ENCODE peak calls at places on chromosomes 13 and 19, in five cellular contexts. H is HepG2, F is mammary epithelial cell, R is neural progenitor cell, N is IMR-90. G is an unnamed sample.

GRCh38 chr13:59677966-59678814 is 485.5 kb downstream of the DIAPH3 start:
- DNase-seq in H (peak; percentile 42), F (peak; percentile 25), R (peak; percentile 65), N (peak; percentile 72), G (no peak)

GRCh38 chr13:41548031-41548430 is 90.7 kb downstream of the RGCC start:
- DNase-seq in H (no peak), F (no peak), R (no peak), N (no peak), G (no peak)

GRCh38 chr13:62294210-62294609 is 878.6 kb upstream of the PCDH20 start:
- DNase-seq in H (no peak), F (no peak), R (no peak), N (peak; percentile 18), G (no peak)

GRCh38 chr13:84126671-84127171 is 244.4 kb upstream of the SLITRK1 start:
- DNase-seq in H (no peak), F (no peak), R (no peak), N (no peak), G (no peak)

GRCh38 chr13:50131998-50132936 is 117.0 kb downstream of the KCNRG start:
- DNase-seq in H (no peak), F (no peak), R (peak; percentile 75), N (no peak), G (no peak)

GRCh38 chr13:113951246-113951999 is 22.5 kb downstream of the C13orf46 start:
- DNase-seq in H (peak; percentile 23), F (peak; percentile 68), R (peak; percentile 70), N (peak; percentile 45), G (peak; percentile 27)

GRCh38 chr19:18193388-18194207 is 580 bp downstream of the MPV17L2 start:
- DNase-seq in H (no peak), F (no peak), R (peak; percentile 45), N (no peak), G (no peak)

GRCh38 chr19:34778342-34778741 is 5.3 kb upstream of the ZNF599 start:
- DNase-seq in H (no peak), F (no peak), R (no peak), N (no peak), G (no peak)

GRCh38 chr13:75961911-75962310 is 325.8 kb downstream of the LMO7 start:
- DNase-seq in H (no peak), F (no peak), R (no peak), N (no peak), G (no peak)

GRCh38 chr19:4914736-4915501 is 5.6 kb downstream of the UHRF1 start:
- DNase-seq in H (no peak), F (peak; percentile 93), R (no peak), N (peak; percentile 69), G (no peak)

GRCh38 chr19:31535691-31536460 is 186.6 kb upstream of the TSHZ3 start:
- DNase-seq in H (no peak), F (no peak), R (no peak), N (no peak), G (no peak)

GRCh38 chr19:45920458-45920857 is 5.9 kb upstream of the NANOS2 start:
- DNase-seq in H (no peak), F (no peak), R (no peak), N (no peak), G (no peak)

GRCh38 chr19:1063030-1063908 is 3.7 kb upstream of the ARHGAP45 start:
- DNase-seq in H (no peak), F (no peak), R (no peak), N (no peak), G (peak; percentile 67)

GRCh38 chr13:34351134-34351533 is 533.2 kb downstream of the RFC3 start:
- DNase-seq in H (no peak), F (no peak), R (no peak), N (no peak), G (no peak)

GRCh38 chr13:113786262-113786841 is 27.3 kb downstream of the TMEM255B start:
- DNase-seq in H (no peak), F (no peak), R (no peak), N (peak; percentile 76), G (no peak)

GRCh38 chr19:56477429-56478338 is 539 bp upstream of the ZNF667 start:
- DNase-seq in H (no peak), F (peak; percentile 94), R (peak; percentile 90), N (peak; percentile 91), G (peak; percentile 39)

GRCh38 chr13:105914637-105915036 is 620.8 kb downstream of the EFNB2 start:
- DNase-seq in H (no peak), F (peak; percentile 11), R (no peak), N (peak; percentile 95), G (no peak)

GRCh38 chr19:49894879-49895565 is 1.7 kb downstream of the IL4I1 start:
- DNase-seq in H (no peak), F (no peak), R (no peak), N (no peak), G (no peak)

GRCh38 chr13:33217256-33217655 is 68.3 kb downstream of the STARD13 start:
- DNase-seq in H (no peak), F (no peak), R (no peak), N (no peak), G (no peak)

GRCh38 chr19:46069841-46070341 is 29.1 kb upstream of the IGFL4 start:
- DNase-seq in H (peak; percentile 42), F (peak; percentile 93), R (no peak), N (peak; percentile 93), G (no peak)

GRCh38 chr13:113598481-113598880 is 13.9 kb downstream of the TFDP1 start:
- DNase-seq in H (no peak), F (no peak), R (no peak), N (no peak), G (no peak)

GRCh38 chr19:43667524-43668405 is 2.2 kb downstream of the PLAUR start:
- DNase-seq in H (no peak), F (no peak), R (peak; percentile 16), N (peak; percentile 20), G (peak; percentile 47)

GRCh38 chr13:73767747-73768315 is 366.4 kb downstream of the KLF12 start:
- DNase-seq in H (peak; percentile 9), F (no peak), R (peak; percentile 50), N (no peak), G (no peak)

GRCh38 chr13:79387853-79388252 is 18.2 kb downstream of the RBM26 start:
- DNase-seq in H (no peak), F (no peak), R (no peak), N (no peak), G (no peak)

GRCh38 chr19:38265213-38265861 is 964 bp downstream of the SPINT2 start:
- DNase-seq in H (no peak), F (peak; percentile 58), R (no peak), N (no peak), G (no peak)

GRCh38 chr19:55117063-55117635 is 288 bp downstream of the PPP1R12C start:
- DNase-seq in H (no peak), F (no peak), R (no peak), N (no peak), G (no peak)

GRCh38 chr19:45643927-45644771 is 5.0 kb upstream of the EML2 start:
- DNase-seq in H (no peak), F (no peak), R (no peak), N (no peak), G (no peak)

GRCh38 chr19:45396389-45397260 is 8.2 kb downstream of the PPP1R13L start:
- DNase-seq in H (no peak), F (no peak), R (no peak), N (no peak), G (peak; percentile 69)

GRCh38 chr19:13207237-13208130 is 57.3 kb downstream of the IER2 start:
- DNase-seq in H (no peak), F (no peak), R (peak; percentile 45), N (no peak), G (no peak)

GRCh38 chr19:39254539-39255345 is 6.1 kb upstream of the IFNL4 start:
- DNase-seq in H (no peak), F (no peak), R (no peak), N (no peak), G (no peak)

GRCh38 chr13:58906329-58907007 is 1257.3 kb downstream of the DIAPH3 start:
- DNase-seq in H (no peak), F (no peak), R (no peak), N (no peak), G (no peak)

GRCh38 chr19:8571006-8571411 is 6.2 kb downstream of the MYO1F start:
- DNase-seq in H (peak; percentile 34), F (no peak), R (no peak), N (peak; percentile 68), G (no peak)

GRCh38 chr19:39320948-39321831 is 527 bp upstream of the LRFN1 start:
- DNase-seq in H (no peak), F (no peak), R (no peak), N (no peak), G (no peak)

GRCh38 chr13:45296259-45296658 is 44.7 kb downstream of the TPT1 start:
- DNase-seq in H (no peak), F (no peak), R (no peak), N (peak; percentile 37), G (no peak)
- H3K4me2 ChIP-seq in H (no peak overlapping the region), F (no peak overlapping the region), R (no peak overlapping the region), N (no peak overlapping the region), G (no peak overlapping the region)

GRCh38 chr13:27789495-27790303 is 2.6 kb upstream of the GSX1 start:
- DNase-seq in H (peak; percentile 20), F (no peak), R (peak; percentile 70), N (no peak), G (peak; percentile 63)
- H3K4me2 ChIP-seq in H (peak overlapping the region; percentile 79), F (no peak overlapping the region), R (peak overlapping the region; percentile 82), N (no peak overlapping the region), G (peak overlapping the region; percentile 65)

GRCh38 chr13:98648676-98649075 is 71.8 kb upstream of the STK24 start:
- DNase-seq in H (no peak), F (no peak), R (no peak), N (no peak), G (no peak)

GRCh38 chr13:98650376-98651107 is 73.6 kb upstream of the STK24 start:
- DNase-seq in H (no peak), F (no peak), R (no peak), N (no peak), G (no peak)

GRCh38 chr13:98648141-98648540 is 71.2 kb upstream of the STK24 start:
- DNase-seq in H (peak; percentile 27), F (no peak), R (no peak), N (no peak), G (no peak)

GRCh38 chr13:98651716-98652115 is 74.8 kb upstream of the STK24 start:
- DNase-seq in H (no peak), F (no peak), R (no peak), N (no peak), G (no peak)

GRCh38 chr13:98649861-98650260 is 73.0 kb upstream of the STK24 start:
- DNase-seq in H (no peak), F (no peak), R (no peak), N (no peak), G (no peak)
- H3K4me2 ChIP-seq in H (no peak overlapping the region), F (no peak overlapping the region), R (no peak overlapping the region), N (no peak overlapping the region), G (no peak overlapping the region)

DNA sequence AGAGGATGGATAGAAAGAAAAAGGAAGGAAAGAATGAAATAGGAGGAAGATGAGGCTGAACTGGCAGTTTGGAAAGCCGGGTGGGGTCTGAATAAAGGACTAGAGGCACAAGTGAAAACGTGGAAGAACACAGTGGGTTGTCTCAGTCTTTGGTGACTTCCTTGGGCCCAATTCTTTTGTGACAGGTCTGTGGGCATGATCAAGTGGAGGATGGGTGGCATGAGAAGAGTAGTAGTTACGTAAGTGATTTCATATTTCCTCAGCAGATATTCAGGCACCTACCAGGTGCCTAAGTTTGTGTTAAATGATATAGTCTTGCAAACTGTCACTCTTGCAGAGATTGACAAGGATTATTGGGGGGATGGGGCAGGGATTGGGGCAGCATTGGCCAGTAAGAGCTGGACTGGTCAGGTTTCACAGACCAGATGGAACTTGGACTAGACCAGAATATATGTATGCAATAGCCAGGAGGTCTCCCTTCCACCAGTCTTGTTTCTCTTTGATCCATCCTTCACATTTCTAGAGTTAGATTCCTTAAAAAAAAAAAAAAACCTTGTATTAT is 2.7 kb downstream of the TPP2 start:
- DNase-seq in H (no peak), F (no peak), R (no peak), N (no peak), G (no peak)
- H3K4me2 ChIP-seq in H (peak overlapping the region; percentile 80), F (peak overlapping the region; percentile 71), R (peak overlapping the region; percentile 86), N (no peak overlapping the region), G (no peak overlapping the region)